ENCODE peak calls at places on chromosomes 12 and 14, in four cellular contexts. Y is A549, T is SK-N-SH, X is HCT116. L is an unnamed sample.

GRCh38 chr12:76158518-76159321 is 74.2 kb upstream of the NAP1L1 start:
- DNase-seq in Y (peak), T (peak), X (peak), L (peak)

GRCh38 chr12:90152897-90153624 is 444.4 kb upstream of the ATP2B1 start:
- DNase-seq in Y (no peak), T (no peak), X (no peak), L (no peak)

GRCh38 chr12:120833849-120834248 is 70.3 kb downstream of the SPPL3 start:
- DNase-seq in Y (no peak), T (no peak), X (no peak), L (no peak)

GRCh38 chr14:94110552-94111181 is at the start of gene IFI27:
- DNase-seq in Y (no peak), T (no peak), X (no peak), L (no peak)

GRCh38 chr12:99026332-99027116 is 381.4 kb downstream of the APAF1 start:
- DNase-seq in Y (no peak), T (no peak), X (no peak), L (no peak)

GRCh38 chr14:83816755-83817154 is 1713.2 kb upstream of the FLRT2 start:
- DNase-seq in Y (no peak), T (no peak), X (no peak), L (no peak)

GRCh38 chr14:66045572-66046021 is 440.6 kb upstream of the CCDC196 start:
- DNase-seq in Y (no peak), T (no peak), X (no peak), L (no peak)

GRCh38 chr12:643478-644292 is 19.6 kb downstream of the NINJ2 start:
- DNase-seq in Y (no peak), T (no peak), X (no peak), L (no peak)

GRCh38 chr12:58920102-58920955 is at the start of gene LRIG3:
- DNase-seq in Y (peak), T (peak), X (peak), L (peak)

GRCh38 chr14:102280376-102280962 is 24.5 kb downstream of the MOK start:
- DNase-seq in Y (peak), T (no peak), X (no peak), L (no peak)

GRCh38 chr14:104481323-104481722 is 98.2 kb upstream of the C14orf180 start:
- DNase-seq in Y (no peak), T (no peak), X (no peak), L (no peak)

GRCh38 chr12:50127546-50127945 is 15.5 kb downstream of the COX14 start:
- DNase-seq in Y (no peak), T (no peak), X (no peak), L (no peak)

GRCh38 chr14:33307691-33308369 is 369.2 kb downstream of the NPAS3 start:
- DNase-seq in Y (no peak), T (peak), X (no peak), L (no peak)

GRCh38 chr14:77044776-77045569 is 16.5 kb upstream of the IRF2BPL start:
- DNase-seq in Y (no peak), T (no peak), X (no peak), L (peak)

GRCh38 chr12:115440438-115440837 is 756.5 kb upstream of the TBX3 start:
- DNase-seq in Y (peak), T (no peak), X (no peak), L (peak)

GRCh38 chr12:1587927-1588573 is 6.3 kb downstream of the FBXL14 start:
- DNase-seq in Y (no peak), T (no peak), X (no peak), L (no peak)

GRCh38 chr14:100871234-100872186 is 32.0 kb downstream of the RTL1 start:
- DNase-seq in Y (peak), T (no peak), X (peak), L (peak)

GRCh38 chr12:124768462-124769165 is 95.0 kb downstream of the SCARB1 start:
- DNase-seq in Y (no peak), T (no peak), X (no peak), L (no peak)

GRCh38 chr14:56065621-56066295 is 52.5 kb upstream of the PELI2 start:
- DNase-seq in Y (no peak), T (no peak), X (no peak), L (no peak)

GRCh38 chr14:102867826-102868580 is 54.5 kb upstream of the AMN start:
- DNase-seq in Y (no peak), T (no peak), X (no peak), L (no peak)

GRCh38 chr12:88538250-88538649 is 42.0 kb downstream of the KITLG start:
- DNase-seq in Y (no peak), T (no peak), X (no peak), L (no peak)
- TF ChIP-seq RAD21 in Y (no peak), T (no peak), X (no peak), L (no peak)

DNA sequence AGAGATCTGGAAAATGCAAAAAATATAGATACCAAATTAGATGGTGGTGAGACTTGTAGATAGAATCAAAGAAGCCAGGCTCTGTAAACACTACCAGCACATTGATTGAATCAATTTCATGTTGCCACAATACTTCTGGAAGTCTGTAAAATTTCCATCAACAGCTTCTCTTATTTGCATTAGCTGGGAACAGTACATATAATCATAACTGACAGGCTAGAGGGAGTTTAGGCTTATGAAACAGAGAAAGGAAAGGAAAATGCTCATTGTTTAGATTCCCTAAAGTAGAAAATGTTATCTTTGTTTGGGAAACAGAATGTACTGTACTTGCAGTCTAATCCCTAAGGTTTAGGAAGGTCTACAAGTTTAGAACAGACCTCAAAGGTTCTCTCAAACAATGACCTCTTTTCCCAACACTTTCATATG is 335.2 kb downstream of the CEP128 start:
- DNase-seq in Y (no peak), T (peak), X (no peak), L (no peak)
- TF ChIP-seq RAD21 in Y (no peak), T (no peak), X (no peak), L (no peak)

GRCh38 chr12:83093426-83093825 is 406.7 kb downstream of the TMTC2 start:
- DNase-seq in Y (no peak), T (no peak), X (no peak), L (no peak)
- TF ChIP-seq RAD21 in Y (no peak), T (no peak), X (no peak), L (no peak)

GRCh38 chr12:33708935-33709334 is 269.3 kb upstream of the SYT10 start:
- DNase-seq in Y (no peak), T (no peak), X (no peak), L (no peak)
- TF ChIP-seq RAD21 in Y (no peak), T (no peak), X (no peak), L (no peak)

GRCh38 chr12:13171921-13172859 is 24.3 kb upstream of the EMP1 start:
- DNase-seq in Y (peak), T (no peak), X (no peak), L (no peak)
- TF ChIP-seq RAD21 in Y (no peak), T (no peak), X (no peak), L (no peak)

DNA sequence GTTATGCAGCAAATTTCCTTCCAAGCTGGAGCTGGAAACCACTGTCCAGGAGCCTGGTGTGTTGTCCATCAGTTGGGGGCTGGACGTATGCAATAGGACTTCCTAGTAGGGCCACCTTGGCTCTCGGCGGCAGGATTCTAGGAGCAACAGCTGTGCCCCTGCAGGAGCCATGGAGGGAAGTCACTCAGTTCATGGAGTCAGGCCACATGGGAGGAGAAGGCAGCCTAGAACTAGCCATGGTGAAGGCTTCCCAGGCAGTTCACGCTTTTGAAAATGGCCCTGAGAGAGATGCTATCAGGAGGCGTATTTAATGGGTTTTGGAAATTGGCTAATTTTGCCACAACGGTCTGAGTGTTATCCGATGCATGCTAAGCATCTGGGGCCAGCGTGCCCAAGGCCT is 30.7 kb upstream of the SYNDIG1L start:
- DNase-seq in Y (no peak), T (no peak), X (no peak), L (no peak)
- TF ChIP-seq RAD21 in Y (no peak), T (no peak), X (no peak), L (no peak)

DNA sequence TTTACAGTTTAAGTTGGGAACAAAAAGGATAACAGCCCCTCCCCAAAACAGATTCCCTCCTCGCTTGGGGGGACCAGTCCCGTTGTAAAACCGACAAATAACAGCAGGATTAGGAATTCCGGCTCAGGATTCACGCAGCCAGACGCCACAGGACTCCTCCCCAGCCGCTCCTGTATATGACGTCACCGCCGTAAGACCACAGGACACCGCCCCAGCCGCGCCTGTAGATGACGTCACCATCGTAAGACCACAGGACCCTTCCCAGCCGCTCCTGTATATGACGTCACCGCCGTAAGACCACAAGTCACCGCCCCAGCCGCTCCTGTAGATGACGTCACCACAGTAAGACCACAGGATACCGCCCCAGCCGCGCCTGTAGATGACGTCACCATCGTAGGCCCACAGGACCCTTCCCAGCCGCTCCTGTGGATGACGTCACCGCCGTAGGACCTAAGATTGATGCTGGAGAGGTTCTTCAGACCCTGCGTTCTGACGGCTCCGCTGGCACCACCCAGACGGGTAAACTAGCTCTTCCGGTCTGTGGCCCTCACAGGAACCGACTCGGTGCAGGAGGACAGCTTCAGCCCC is 44.0 kb upstream of the FBRSL1 start:
- DNase-seq in Y (peak), T (no peak), X (peak), L (no peak)
- TF ChIP-seq RAD21 in Y (no peak), T (no peak), X (no peak), L (no peak)

GRCh38 chr14:61599959-61600358 is 95.4 kb upstream of the HIF1A start:
- DNase-seq in Y (no peak), T (no peak), X (no peak), L (no peak)
- TF ChIP-seq RAD21 in Y (no peak), T (no peak), X (no peak), L (no peak)

L was measured in HepG2.